ENCODE peak calls at places on chromosomes 11 and 22, in six cellular contexts. M, Y, J, P, T and G are unnamed samples. For H3K9me3, the result is how much of the 10 kb centered on the place peaks cover.

GRCh38 chr11:133821776-133822175 is 23.5 kb downstream of the SPATA19 start:
- DNase-seq in M (no peak), Y (peak), J (peak), P (no peak), T (no peak), G (no peak)

GRCh38 chr11:16111690-16112089 is 244.7 kb downstream of the SOX6 start:
- DNase-seq in M (no peak), Y (no peak), J (no peak), P (no peak), T (no peak), G (no peak)

GRCh38 chr11:82733444-82734119 is at the start of gene FAM181B:
- DNase-seq in M (peak), Y (peak), J (peak), P (no peak), T (peak), G (no peak)

GRCh38 chr22:20010307-20011122 is 6.1 kb downstream of the ARVCF start:
- DNase-seq in M (peak), Y (peak), J (no peak), P (no peak), T (peak), G (no peak)

GRCh38 chr11:44893250-44894216 is 57.1 kb downstream of the TP53I11 start:
- DNase-seq in M (no peak), Y (peak), J (no peak), P (no peak), T (peak), G (no peak)

GRCh38 chr11:121996574-121996973 is 119.4 kb downstream of the BLID start:
- DNase-seq in M (no peak), Y (no peak), J (no peak), P (no peak), T (no peak), G (no peak)

GRCh38 chr11:11580831-11581492 is 40.8 kb downstream of the GALNT18 start:
- DNase-seq in M (no peak), Y (peak), J (no peak), P (no peak), T (no peak), G (no peak)

GRCh38 chr22:33050614-33051230 is 7.5 kb downstream of the SYN3 start:
- DNase-seq in M (no peak), Y (no peak), J (no peak), P (no peak), T (no peak), G (no peak)

GRCh38 chr11:76243648-76244285 is 37.5 kb upstream of the WNT11 start:
- DNase-seq in M (no peak), Y (no peak), J (no peak), P (no peak), T (no peak), G (no peak)

GRCh38 chr11:128576555-128576954 is 10.8 kb downstream of the ETS1 start:
- DNase-seq in M (peak), Y (no peak), J (no peak), P (no peak), T (no peak), G (no peak)

GRCh38 chr22:30970356-30970746 is 1.3 kb downstream of the TUG1 start:
- DNase-seq in M (no peak), Y (no peak), J (no peak), P (no peak), T (no peak), G (no peak)
- H3K9me3 ChIP-seq in M (under half), Y (under half), J (under half), P (under half), T (half or more), G (under half)

GRCh38 chr22:47380692-47381091 is 618.2 kb downstream of the TBC1D22A start:
- DNase-seq in M (no peak), Y (peak), J (no peak), P (no peak), T (peak), G (no peak)

GRCh38 chr22:47379037-47379436 is 616.6 kb downstream of the TBC1D22A start:
- DNase-seq in M (no peak), Y (peak), J (peak), P (no peak), T (no peak), G (no peak)

GRCh38 chr22:47381240-47381639 is 618.8 kb downstream of the TBC1D22A start:
- DNase-seq in M (no peak), Y (no peak), J (peak), P (no peak), T (peak), G (no peak)

GRCh38 chr22:47384977-47385376 is 622.5 kb downstream of the TBC1D22A start:
- DNase-seq in M (no peak), Y (peak), J (peak), P (no peak), T (peak), G (no peak)

GRCh38 chr22:47382164-47382890 is 619.9 kb downstream of the TBC1D22A start:
- DNase-seq in M (no peak), Y (peak), J (peak), P (no peak), T (peak), G (no peak)
- H3K9me3 ChIP-seq in M (under half), Y (under half), J (under half), P (under half), T (under half), G (under half)

GRCh38 chr11:63503492-63503891 is 2.4 kb upstream of the LGALS12 start:
- DNase-seq in M (no peak), Y (peak), J (peak), P (no peak), T (no peak), G (no peak)
- H3K9me3 ChIP-seq in M (under half), Y (under half), J (under half), P (under half), T (under half), G (under half)

DNA sequence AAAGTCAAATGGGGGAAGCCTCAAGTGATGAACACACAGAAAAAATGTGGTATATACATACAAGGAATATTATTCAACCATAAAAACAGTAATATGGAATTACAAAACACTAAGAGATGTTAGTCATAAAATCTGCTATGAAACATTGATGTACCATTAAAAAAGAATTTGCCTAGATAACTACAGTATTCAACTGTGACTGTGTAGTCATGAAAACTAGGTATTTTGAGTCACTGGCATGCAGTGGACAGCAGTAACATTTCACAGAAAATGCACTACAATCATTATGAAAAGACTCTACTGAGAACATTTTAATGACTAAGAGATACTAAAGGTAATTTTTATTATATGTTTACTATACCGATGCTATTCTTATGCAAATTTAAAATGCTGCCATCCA is 11.7 kb downstream of the ZNF195 start:
- DNase-seq in M (no peak), Y (no peak), J (no peak), P (no peak), T (no peak), G (no peak)
- H3K9me3 ChIP-seq in M (half or more), Y (under half), J (under half), P (under half), T (under half), G (under half)